ENCODE peak calls at places on chromosomes 16 and 17, in five cellular contexts. J is testis, W is Panc1, Z is A673, Y is lower lobe of right lung. Q is an unnamed sample.
A peak's percentile ranks its signal among the peaks of the same experiment; 100 is the strongest.

GRCh38 chr17:59010026-59010425 is 96.7 kb downstream of the TRIM37 start:
- DNase-seq in J (no peak), W (no peak), Z (no peak), Y (no peak), Q (no peak)

GRCh38 chr16:58499615-58500328 is at the start of gene NDRG4:
- DNase-seq in J (peak; percentile 71), W (no peak), Z (peak; percentile 77), Y (no peak), Q (peak; percentile 71)

GRCh38 chr17:49585422-49586027 is 9.9 kb downstream of the NXPH3 start:
- DNase-seq in J (no peak), W (no peak), Z (no peak), Y (no peak), Q (no peak)

GRCh38 chr17:31754239-31754945 is 104.7 kb downstream of the COPRS start:
- DNase-seq in J (no peak), W (no peak), Z (no peak), Y (no peak), Q (no peak)

GRCh38 chr17:16380640-16381495 is at the start of gene UBB:
- DNase-seq in J (peak; percentile 98), W (peak; percentile 90), Z (peak; percentile 99), Y (peak; percentile 98), Q (peak; percentile 97)

GRCh38 chr16:10640934-10641333 is 53.8 kb downstream of the TEKT5 start:
- DNase-seq in J (no peak), W (no peak), Z (no peak), Y (no peak), Q (no peak)

GRCh38 chr17:2893422-2893914 is 97.2 kb downstream of the RAP1GAP2 start:
- DNase-seq in J (no peak), W (no peak), Z (no peak), Y (no peak), Q (no peak)

GRCh38 chr17:66165537-66166123 is 26.3 kb downstream of the CEP112 start:
- DNase-seq in J (no peak), W (peak; percentile 12), Z (peak; percentile 72), Y (no peak), Q (no peak)

GRCh38 chr17:49515196-49515770 is 20.2 kb downstream of the NGFR start:
- DNase-seq in J (peak; percentile 90), W (no peak), Z (no peak), Y (peak; percentile 82), Q (peak; percentile 93)

GRCh38 chr17:3695723-3696411 is at the start of gene P2RX5:
- DNase-seq in J (no peak), W (no peak), Z (no peak), Y (peak; percentile 64), Q (no peak)

GRCh38 chr16:78879046-78879445 is 721.5 kb downstream of the MAF start:
- DNase-seq in J (no peak), W (no peak), Z (no peak), Y (no peak), Q (no peak)

GRCh38 chr17:66726846-66727245 is 108.1 kb upstream of the CACNG5 start:
- DNase-seq in J (no peak), W (no peak), Z (no peak), Y (no peak), Q (no peak)

GRCh38 chr16:14263769-14264168 is 192.7 kb downstream of the MRTFB start:
- DNase-seq in J (no peak), W (no peak), Z (no peak), Y (no peak), Q (no peak)
- H3K36me3 ChIP-seq in J (no peaks in the 10 kb centered on the region), W (peaks cover 37% of the 10 kb centered on the region), Z (peaks cover 13% of the 10 kb centered on the region), Y (peaks cover 85% of the 10 kb centered on the region), Q (peaks cover 57% of the 10 kb centered on the region)

GRCh38 chr17:50906443-50906842 is 40.3 kb upstream of the TOB1 start:
- DNase-seq in J (no peak), W (no peak), Z (no peak), Y (no peak), Q (no peak)

GRCh38 chr17:50911450-50911849 is 45.3 kb upstream of the TOB1 start:
- DNase-seq in J (no peak), W (no peak), Z (no peak), Y (no peak), Q (no peak)

GRCh38 chr17:50909765-50910661 is 43.9 kb upstream of the TOB1 start:
- DNase-seq in J (peak; percentile 42), W (no peak), Z (no peak), Y (no peak), Q (no peak)

GRCh38 chr17:50908140-50908859 is 42.1 kb upstream of the TOB1 start:
- DNase-seq in J (no peak), W (no peak), Z (no peak), Y (no peak), Q (no peak)

DNA sequence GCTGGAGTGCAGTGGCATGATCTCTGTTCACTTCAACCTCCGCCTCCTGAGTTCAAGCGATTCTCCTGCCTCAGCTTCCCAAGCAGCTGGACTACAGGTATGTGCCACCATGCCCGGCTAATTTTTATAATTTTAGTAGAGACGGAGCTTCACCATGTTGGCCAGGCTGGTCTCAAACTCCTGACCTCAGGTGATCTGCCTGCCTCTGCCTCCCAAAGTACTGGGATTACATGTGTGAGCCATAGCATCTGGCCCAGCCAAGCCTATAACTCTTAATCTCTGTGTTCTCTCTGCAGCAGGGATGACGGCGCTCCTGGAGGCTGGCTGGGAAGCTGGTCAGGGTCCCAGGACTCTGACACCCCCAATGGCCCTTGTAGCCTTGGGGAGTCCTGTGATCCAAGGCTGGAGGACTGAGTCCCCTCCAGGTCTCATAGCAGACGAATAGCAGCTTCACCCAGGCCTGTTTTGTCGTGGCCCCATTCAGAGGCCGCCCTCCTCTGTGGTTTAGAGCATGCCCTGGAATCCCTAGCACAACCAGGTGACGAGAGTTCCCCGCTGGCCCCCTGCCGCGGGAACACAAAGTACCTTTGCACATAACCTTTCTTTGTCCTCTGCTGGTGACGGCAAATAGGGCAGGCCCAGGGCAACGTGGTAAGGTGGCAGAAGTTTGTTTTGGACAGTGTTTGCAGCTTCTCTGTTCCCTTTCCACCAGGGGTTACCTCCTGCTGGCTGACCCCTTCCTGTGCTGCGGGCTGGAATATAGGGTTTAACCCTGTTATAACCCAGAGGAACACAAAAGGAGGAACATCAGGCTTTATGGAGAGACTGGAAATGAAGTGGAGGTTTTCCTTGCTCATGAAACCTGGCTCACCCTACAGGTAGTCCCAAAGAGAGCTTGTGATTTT is 43.0 kb upstream of the TOB1 start:
- DNase-seq in J (peak; percentile 70), W (no peak), Z (no peak), Y (peak; percentile 83), Q (no peak)
- H3K4me1 ChIP-seq in J (peaks cover 39% of the 10 kb centered on the region), W (peaks cover 34% of the 10 kb centered on the region), Z (peaks cover 12% of the 10 kb centered on the region), Y (peaks cover 40% of the 10 kb centered on the region), Q (no peaks in the 10 kb centered on the region)

DNA sequence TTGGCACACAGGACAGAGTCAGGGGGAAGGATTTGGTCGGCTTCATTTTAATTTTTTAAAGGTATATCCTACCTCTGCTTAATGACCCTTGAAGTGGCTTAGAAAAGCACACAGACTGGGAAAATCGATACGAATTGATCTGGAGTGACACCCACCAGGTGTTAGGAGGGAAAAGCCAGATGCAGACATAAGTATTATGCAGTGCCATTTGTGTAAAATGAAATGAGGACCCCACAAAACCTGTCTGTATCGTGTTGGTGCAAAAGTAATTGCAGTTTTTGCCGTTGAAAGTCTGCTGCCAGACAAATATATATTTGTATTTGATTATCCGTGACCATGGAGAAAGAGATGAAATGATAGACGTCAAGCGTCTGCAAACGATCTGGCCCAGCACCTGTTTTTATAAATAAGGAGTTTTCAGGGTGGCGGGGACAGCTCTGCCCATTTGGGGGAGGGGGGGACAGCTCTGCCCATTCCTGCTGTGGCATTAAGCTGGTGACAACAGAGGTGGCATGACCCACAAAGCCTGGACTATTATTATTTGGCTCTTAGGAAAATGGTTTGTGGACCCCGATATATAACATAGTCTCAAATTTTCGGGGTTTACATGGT is 143.6 kb upstream of the PLCG2 start:
- DNase-seq in J (no peak), W (no peak), Z (no peak), Y (no peak), Q (no peak)
- H3K27ac ChIP-seq in J (no peak overlapping the region), W (no peak overlapping the region), Z (no peak overlapping the region), Y (no peak overlapping the region), Q (no peak overlapping the region)

GRCh38 chr17:81245665-81246342 is 6.7 kb downstream of the NDUFAF8 start:
- DNase-seq in J (no peak), W (no peak), Z (no peak), Y (peak; percentile 44), Q (no peak)
- H3K36me3 ChIP-seq in J (no peaks in the 10 kb centered on the region), W (no peaks in the 10 kb centered on the region), Z (peaks cover 15% of the 10 kb centered on the region), Y (peaks cover 34% of the 10 kb centered on the region), Q (peaks cover 74% of the 10 kb centered on the region)

GRCh38 chr16:64215730-64216129 is 906.1 kb downstream of the CDH11 start:
- DNase-seq in J (no peak), W (no peak), Z (no peak), Y (no peak), Q (no peak)

GRCh38 chr16:64206877-64207276 is 915.0 kb downstream of the CDH11 start:
- DNase-seq in J (no peak), W (no peak), Z (peak; percentile 78), Y (no peak), Q (no peak)

DNA sequence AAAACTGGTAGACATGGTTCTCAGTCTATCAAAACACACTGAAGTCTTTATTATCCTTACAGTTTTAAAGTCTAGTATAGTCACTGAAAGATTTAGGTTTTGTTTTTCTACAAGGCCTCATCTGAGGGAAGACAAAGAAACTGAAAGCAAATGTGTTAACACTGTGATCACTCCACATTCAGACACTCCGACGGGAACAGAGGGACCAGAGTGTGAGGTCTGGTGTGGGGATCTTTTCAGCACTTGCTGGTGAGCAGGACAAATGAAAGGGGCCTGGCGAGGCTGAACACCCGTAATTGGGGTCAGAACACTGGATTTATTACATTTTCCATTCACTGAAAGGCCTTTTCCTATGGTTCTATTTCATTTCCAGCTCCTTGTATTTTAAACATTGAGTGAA is 910.6 kb downstream of the CDH11 start:
- DNase-seq in J (no peak), W (no peak), Z (no peak), Y (no peak), Q (no peak)
- H3K4me1 ChIP-seq in J (no peaks in the 10 kb centered on the region), W (no peaks in the 10 kb centered on the region), Z (peaks cover 7% of the 10 kb centered on the region), Y (no peaks in the 10 kb centered on the region), Q (no peaks in the 10 kb centered on the region)

GRCh38 chr17:19322129-19322505 is 40.4 kb downstream of the B9D1 start:
- DNase-seq in J (no peak), W (no peak), Z (no peak), Y (no peak), Q (no peak)
- H3K27ac ChIP-seq in J (no peak overlapping the region), W (no peak overlapping the region), Z (no peak overlapping the region), Y (no peak overlapping the region), Q (no peak overlapping the region)

DNA sequence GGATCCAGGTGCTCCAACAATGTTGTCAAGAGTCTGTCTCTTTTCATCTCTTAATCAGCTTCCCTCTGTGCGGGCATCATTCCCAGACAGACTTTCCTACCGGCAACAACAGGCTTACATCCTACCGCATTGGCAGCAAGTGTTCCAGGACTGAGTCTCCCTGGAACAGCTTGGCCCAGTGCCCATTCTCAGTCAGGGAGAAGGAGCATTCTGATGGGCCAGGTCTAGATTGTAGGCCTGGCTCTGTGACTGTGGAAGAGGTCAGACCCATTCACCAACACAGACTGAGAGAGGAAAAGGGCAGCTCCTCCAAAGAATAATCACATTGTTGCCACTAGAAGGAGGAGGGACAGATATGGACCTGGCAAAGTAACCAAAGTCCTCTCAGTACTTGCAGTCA is 68.1 kb upstream of the TMEM132E start:
- DNase-seq in J (peak; percentile 77), W (no peak), Z (no peak), Y (no peak), Q (no peak)
- H3K36me3 ChIP-seq in J (no peaks in the 10 kb centered on the region), W (no peaks in the 10 kb centered on the region), Z (no peaks in the 10 kb centered on the region), Y (no peaks in the 10 kb centered on the region), Q (no peaks in the 10 kb centered on the region)